ENCODE peak calls at places on chromosomes 2 and 18, in nine cellular contexts. T, D, L, X, N, R, W, O and U are unnamed samples.

GRCh38 chr2:223928113-223929006 is 16.8 kb downstream of the WDFY1 start:
- DNase-seq in T (no peak), D (no peak), L (no peak), X (no peak), N (no peak), R (no peak), W (no peak), O (no peak), U (no peak)

GRCh38 chr18:6616981-6617380 is 112.5 kb upstream of the ARHGAP28 start:
- DNase-seq in T (no peak), D (no peak), L (no peak), X (no peak), N (no peak), R (no peak), W (no peak), O (no peak), U (no peak)

GRCh38 chr2:191650896-191651773 is 26.8 kb upstream of the NABP1 start:
- DNase-seq in T (no peak), D (no peak), L (no peak), X (no peak), N (no peak), R (no peak), W (no peak), O (no peak), U (no peak)

GRCh38 chr2:143700865-143701264 is 571.6 kb downstream of the ARHGAP15 start:
- DNase-seq in T (no peak), D (no peak), L (no peak), X (no peak), N (no peak), R (no peak), W (no peak), O (no peak), U (no peak)

GRCh38 chr18:22422909-22423548 is 5.3 kb upstream of the CTAGE1 start:
- DNase-seq in T (peak; percentile 22), D (no peak), L (no peak), X (no peak), N (peak; percentile 21), R (no peak), W (no peak), O (no peak), U (no peak)

GRCh38 chr2:179049546-179050311 is at the start of gene CCDC141:
- DNase-seq in T (no peak), D (no peak), L (no peak), X (no peak), N (no peak), R (no peak), W (peak; percentile 62), O (no peak), U (no peak)

GRCh38 chr18:34880882-34881852 is 160.0 kb upstream of the MAPRE2 start:
- DNase-seq in T (no peak), D (no peak), L (no peak), X (no peak), N (no peak), R (no peak), W (peak; percentile 4), O (no peak), U (no peak)

GRCh38 chr2:162111958-162112850 is 38.2 kb upstream of the DPP4 start:
- DNase-seq in T (no peak), D (no peak), L (no peak), X (no peak), N (no peak), R (no peak), W (no peak), O (no peak), U (no peak)

GRCh38 chr2:237491515-237492118 is 4.6 kb downstream of the MLPH start:
- DNase-seq in T (no peak), D (no peak), L (no peak), X (no peak), N (no peak), R (no peak), W (no peak), O (peak; percentile 41), U (no peak)

GRCh38 chr2:237494066-237494465 is 7.0 kb downstream of the MLPH start:
- DNase-seq in T (no peak), D (no peak), L (no peak), X (no peak), N (no peak), R (no peak), W (no peak), O (peak; percentile 35), U (no peak)

GRCh38 chr2:237490009-237490804 is 3.2 kb downstream of the MLPH start:
- DNase-seq in T (no peak), D (no peak), L (no peak), X (no peak), N (no peak), R (no peak), W (no peak), O (peak; percentile 70), U (no peak)

GRCh38 chr2:237490805-237491194 is 3.7 kb downstream of the MLPH start:
- DNase-seq in T (no peak), D (no peak), L (no peak), X (no peak), N (no peak), R (no peak), W (no peak), O (no peak), U (no peak)

GRCh38 chr2:237492137-237492890 is 5.3 kb downstream of the MLPH start:
- DNase-seq in T (no peak), D (no peak), L (no peak), X (no peak), N (no peak), R (no peak), W (no peak), O (peak; percentile 46), U (no peak)
- H3K4me1 ChIP-seq in T (peaks cover 3% of the 10 kb centered on the region), D (no peaks in the 10 kb centered on the region), L (peaks cover 78% of the 10 kb centered on the region), X (peaks cover 5% of the 10 kb centered on the region), N (peaks cover 3% of the 10 kb centered on the region), R (peaks cover 1% of the 10 kb centered on the region), W (no peaks in the 10 kb centered on the region), O (no peaks in the 10 kb centered on the region), U (peaks cover 12% of the 10 kb centered on the region)

DNA sequence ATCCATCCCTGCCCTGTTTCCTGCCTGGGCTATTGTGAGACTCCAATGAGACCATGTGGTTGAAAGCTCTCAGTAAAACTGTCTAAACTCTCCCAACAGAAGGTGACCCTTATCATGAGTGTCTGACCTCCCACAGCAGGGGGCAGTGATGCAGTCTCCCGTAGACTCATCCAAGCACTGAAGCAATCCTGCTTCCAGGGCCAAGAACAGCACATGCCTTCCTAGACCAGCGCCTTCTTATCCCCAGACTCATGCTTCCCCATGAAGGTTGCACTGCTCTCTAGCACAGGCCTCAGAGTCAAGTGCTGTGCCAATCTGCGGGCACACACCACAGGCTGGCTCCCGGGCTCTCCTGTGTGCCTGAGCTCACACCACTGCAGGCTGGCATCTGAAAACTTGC is 112.3 kb downstream of the TNS1 start:
- DNase-seq in T (no peak), D (peak; percentile 16), L (peak; percentile 21), X (peak; percentile 73), N (no peak), R (no peak), W (no peak), O (no peak), U (no peak)
- H3K4me1 ChIP-seq in T (peaks cover 74% of the 10 kb centered on the region), D (peaks cover 3% of the 10 kb centered on the region), L (peaks cover 7% of the 10 kb centered on the region), X (no peaks in the 10 kb centered on the region), N (peaks cover 13% of the 10 kb centered on the region), R (peaks cover 59% of the 10 kb centered on the region), W (no peaks in the 10 kb centered on the region), O (peaks cover 33% of the 10 kb centered on the region), U (peaks cover 76% of the 10 kb centered on the region)

GRCh38 chr2:205754924-205755321 is 72.6 kb downstream of the NRP2 start:
- DNase-seq in T (no peak), D (peak; percentile 5), L (peak; percentile 66), X (peak; percentile 32), N (no peak), R (no peak), W (peak; percentile 52), O (peak; percentile 86), U (no peak)

GRCh38 chr2:205755923-205756322 is 73.6 kb downstream of the NRP2 start:
- DNase-seq in T (peak; percentile 28), D (no peak), L (no peak), X (peak; percentile 54), N (no peak), R (no peak), W (no peak), O (no peak), U (no peak)

GRCh38 chr2:205752421-205752820 is 70.1 kb downstream of the NRP2 start:
- DNase-seq in T (no peak), D (no peak), L (no peak), X (no peak), N (no peak), R (no peak), W (no peak), O (no peak), U (no peak)

GRCh38 chr2:205752924-205753323 is 70.6 kb downstream of the NRP2 start:
- DNase-seq in T (no peak), D (no peak), L (no peak), X (no peak), N (no peak), R (no peak), W (no peak), O (no peak), U (no peak)

DNA sequence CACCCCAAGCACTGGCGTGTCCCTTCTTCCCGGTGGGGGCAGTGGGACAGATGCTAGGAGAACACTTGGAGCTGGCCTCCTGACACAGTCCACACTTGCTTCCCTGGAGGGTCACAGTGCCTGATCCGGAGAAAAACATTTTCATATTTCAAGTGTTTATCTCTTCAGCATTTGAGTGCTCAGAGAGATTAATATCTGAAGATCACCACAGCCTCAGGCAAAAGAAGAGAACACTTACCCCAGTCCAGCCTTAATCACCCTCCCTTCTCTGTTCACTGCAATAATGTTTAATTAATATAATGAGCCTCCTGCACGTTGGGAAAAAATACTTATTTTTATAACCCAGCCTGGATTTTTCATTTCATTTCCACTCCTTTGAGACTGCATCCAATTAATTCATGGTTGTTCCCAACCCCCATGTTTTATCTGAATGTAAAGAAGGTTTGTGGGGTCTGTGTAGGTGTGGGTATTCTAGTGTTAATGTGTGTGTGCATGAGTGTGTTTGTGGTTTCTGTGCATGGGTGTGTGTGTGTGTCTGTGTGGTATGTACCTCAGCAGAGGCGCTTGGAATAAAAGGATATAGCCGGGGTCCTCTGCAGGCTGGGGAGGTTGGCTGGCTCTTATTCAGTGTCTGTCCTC is 72.1 kb downstream of the NRP2 start:
- DNase-seq in T (no peak), D (no peak), L (no peak), X (no peak), N (no peak), R (no peak), W (no peak), O (no peak), U (no peak)
- H3K4me1 ChIP-seq in T (peaks cover 17% of the 10 kb centered on the region), D (no peaks in the 10 kb centered on the region), L (peaks cover 97% of the 10 kb centered on the region), X (peaks cover 58% of the 10 kb centered on the region), N (peaks cover 37% of the 10 kb centered on the region), R (peaks cover 13% of the 10 kb centered on the region), W (peaks cover 15% of the 10 kb centered on the region), O (no peaks in the 10 kb centered on the region), U (peaks cover 57% of the 10 kb centered on the region)

DNA sequence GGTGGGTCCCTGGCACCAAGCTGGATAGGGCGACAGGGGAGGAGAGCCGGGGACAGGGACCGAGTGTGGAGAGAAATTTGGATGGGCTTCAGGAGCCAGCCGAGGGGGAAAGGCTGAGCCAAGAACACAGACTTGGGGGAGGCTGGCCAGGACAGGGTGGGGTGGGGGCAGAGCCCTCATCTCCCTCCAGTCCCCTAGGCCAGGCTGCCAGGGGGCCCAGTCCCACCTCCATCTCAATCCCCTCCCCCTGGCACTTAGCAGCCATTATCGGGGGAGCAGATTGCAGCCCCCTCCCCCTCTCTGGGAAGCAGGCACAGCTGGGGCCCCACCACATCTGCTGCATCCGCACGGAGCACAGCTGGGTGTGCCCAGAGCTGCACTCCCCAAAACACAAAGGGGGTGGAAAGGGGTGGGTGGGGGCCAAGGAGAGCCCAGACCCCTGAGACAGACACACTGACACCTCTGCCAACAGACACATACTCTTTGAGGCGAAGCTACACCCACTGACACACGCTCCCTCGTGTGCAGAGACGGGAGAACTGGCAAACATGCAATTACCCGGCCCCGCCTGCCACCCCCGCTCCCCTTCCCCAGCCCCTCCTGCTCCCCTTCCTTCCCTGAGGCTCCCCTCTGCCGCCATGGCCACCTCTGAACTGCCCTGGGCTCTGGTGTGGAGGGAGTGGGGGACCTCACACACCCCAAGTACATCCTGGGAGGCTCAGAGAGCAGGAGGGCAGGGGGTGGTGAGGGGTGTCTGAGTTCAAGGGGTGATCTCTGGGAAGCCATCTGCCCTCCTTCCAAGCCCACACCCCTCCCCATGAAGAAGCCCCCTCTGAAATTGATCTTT is 5.1 kb upstream of the ASIC4 start:
- DNase-seq in T (no peak), D (no peak), L (no peak), X (no peak), N (no peak), R (peak; percentile 59), W (peak; percentile 35), O (no peak), U (no peak)
- H3K4me1 ChIP-seq in T (peaks cover 27% of the 10 kb centered on the region), D (peaks cover 92% of the 10 kb centered on the region), L (peaks cover 12% of the 10 kb centered on the region), X (peaks cover 14% of the 10 kb centered on the region), N (peaks cover 16% of the 10 kb centered on the region), R (peaks cover 13% of the 10 kb centered on the region), W (peaks cover 53% of the 10 kb centered on the region), O (peaks cover 7% of the 10 kb centered on the region), U (peaks cover 14% of the 10 kb centered on the region)